ENCODE peak calls at places on chromosomes 4 and X, in four cellular contexts. P, J, K and I are unnamed samples.

GRCh38 chr4:498328-498919 is 532 bp downstream of the ZNF721 start:
- DNase-seq in P (no peak), J (peak), K (no peak), I (no peak)

GRCh38 chrX:133391116-133391515 is 24.2 kb downstream of the GPC4 start:
- DNase-seq in P (no peak), J (no peak), K (no peak), I (no peak)

GRCh38 chr4:149047368-149047767 is 605.2 kb upstream of the NR3C2 start:
- DNase-seq in P (no peak), J (peak), K (no peak), I (no peak)

GRCh38 chr4:26217961-26218676 is 102.7 kb upstream of the RBPJ start:
- DNase-seq in P (no peak), J (no peak), K (peak), I (no peak)

GRCh38 chr4:165994706-165995105 is 121.7 kb downstream of the TLL1 start:
- DNase-seq in P (peak), J (no peak), K (no peak), I (no peak)

GRCh38 chrX:132676561-132677186 is 187.8 kb upstream of the MBNL3 start:
- DNase-seq in P (no peak), J (no peak), K (no peak), I (peak)

GRCh38 chr4:6226506-6226905 is 26.2 kb upstream of the JAKMIP1 start:
- DNase-seq in P (no peak), J (no peak), K (no peak), I (no peak)

GRCh38 chr4:39042365-39042764 is 10.2 kb upstream of the TMEM156 start:
- DNase-seq in P (no peak), J (no peak), K (no peak), I (no peak)

GRCh38 chrX:103382893-103383292 is 6.6 kb downstream of the BEX3 start:
- DNase-seq in P (no peak), J (no peak), K (no peak), I (no peak)

GRCh38 chr4:101418055-101418454 is 70.7 kb upstream of the PPP3CA start:
- DNase-seq in P (no peak), J (peak), K (peak), I (no peak)

GRCh38 chr4:149719357-149719756 is 96.3 kb downstream of the IQCM start:
- DNase-seq in P (no peak), J (no peak), K (no peak), I (no peak)

GRCh38 chr4:37008199-37008598 is 236.3 kb upstream of the NWD2 start:
- DNase-seq in P (no peak), J (peak), K (no peak), I (peak)

GRCh38 chr4:3442460-3442958 is 741 bp downstream of the HGFAC start:
- DNase-seq in P (no peak), J (no peak), K (no peak), I (no peak)

GRCh38 chr4:140246216-140246615 is 92.2 kb upstream of the MAML3 start:
- DNase-seq in P (no peak), J (no peak), K (no peak), I (no peak)

GRCh38 chr4:153137677-153138630 is 66.3 kb upstream of the TRIM2 start:
- DNase-seq in P (no peak), J (no peak), K (no peak), I (no peak)

GRCh38 chr4:118968006-118968405 is 79.4 kb downstream of the SYNPO2 start:
- DNase-seq in P (peak), J (peak), K (peak), I (peak)

GRCh38 chr4:189773909-189774308 is 166.8 kb upstream of the FRG1 start:
- DNase-seq in P (peak), J (no peak), K (no peak), I (no peak)

GRCh38 chr4:102037566-102037965 is 247.0 kb downstream of the BANK1 start:
- DNase-seq in P (no peak), J (no peak), K (no peak), I (no peak)

GRCh38 chrX:54920610-54921426 is at the start of gene TRO:
- DNase-seq in P (no peak), J (peak), K (no peak), I (no peak)

GRCh38 chr4:70706516-70706915 is 15.2 kb upstream of the RUFY3 start:
- DNase-seq in P (no peak), J (no peak), K (peak), I (no peak)

GRCh38 chr4:6123976-6124375 is 76.4 kb downstream of the JAKMIP1 start:
- DNase-seq in P (no peak), J (no peak), K (no peak), I (no peak)

GRCh38 chr4:80221161-80221560 is 23.9 kb downstream of the PRDM8 start:
- DNase-seq in P (no peak), J (peak), K (peak), I (peak)
- TF ChIP-seq CTCF in P (peak), J (peak), K (peak), I (peak)

DNA sequence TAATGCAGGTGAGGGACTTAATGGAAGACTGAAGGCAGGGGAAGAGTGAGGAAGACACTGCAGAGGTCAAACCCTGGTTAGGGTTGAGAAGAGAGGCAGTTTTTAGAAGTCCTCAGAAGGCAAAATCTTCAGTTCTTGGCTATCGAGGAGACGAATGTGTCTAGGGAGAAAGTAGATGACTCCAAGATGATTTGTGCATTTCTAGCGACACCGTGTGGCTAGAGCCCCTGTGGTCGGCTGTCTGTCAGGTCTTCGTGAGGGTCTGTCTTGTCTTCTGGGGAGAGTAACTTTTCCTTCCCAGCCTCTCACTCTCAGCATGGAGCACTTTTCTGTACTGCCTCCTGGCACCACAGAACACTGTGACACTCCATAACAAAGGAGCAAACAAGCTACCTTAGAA is 458.1 kb downstream of the STIM2 start:
- DNase-seq in P (peak), J (peak), K (peak), I (peak)
- TF ChIP-seq CTCF in P (peak), J (peak), K (peak), I (peak)

DNA sequence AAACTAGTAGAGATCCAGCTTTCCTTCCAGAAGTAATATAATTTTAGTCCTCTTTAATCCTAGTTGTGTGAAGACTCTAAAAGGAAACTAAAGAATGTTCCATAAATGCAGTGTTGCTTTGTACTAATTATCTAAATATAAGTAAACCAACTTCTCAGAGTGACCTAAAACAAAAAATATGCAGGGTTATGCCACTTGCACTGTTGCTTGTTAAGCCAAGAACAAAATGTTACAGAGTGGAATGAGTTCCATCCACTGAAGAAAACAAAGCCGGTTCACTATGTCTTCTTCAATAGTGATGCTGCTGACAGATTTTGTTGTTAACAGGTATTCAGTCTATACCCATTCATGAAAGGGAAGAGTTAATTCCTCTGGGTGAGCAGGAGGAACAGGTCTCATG is 252.0 kb upstream of the DIAPH2 start:
- DNase-seq in P (no peak), J (peak), K (peak), I (no peak)
- TF ChIP-seq CTCF in P (no peak), J (no peak), K (no peak), I (no peak)

GRCh38 chr4:44186850-44187246 is 261.8 kb downstream of the KCTD8 start:
- DNase-seq in P (no peak), J (peak), K (no peak), I (peak)

DNA sequence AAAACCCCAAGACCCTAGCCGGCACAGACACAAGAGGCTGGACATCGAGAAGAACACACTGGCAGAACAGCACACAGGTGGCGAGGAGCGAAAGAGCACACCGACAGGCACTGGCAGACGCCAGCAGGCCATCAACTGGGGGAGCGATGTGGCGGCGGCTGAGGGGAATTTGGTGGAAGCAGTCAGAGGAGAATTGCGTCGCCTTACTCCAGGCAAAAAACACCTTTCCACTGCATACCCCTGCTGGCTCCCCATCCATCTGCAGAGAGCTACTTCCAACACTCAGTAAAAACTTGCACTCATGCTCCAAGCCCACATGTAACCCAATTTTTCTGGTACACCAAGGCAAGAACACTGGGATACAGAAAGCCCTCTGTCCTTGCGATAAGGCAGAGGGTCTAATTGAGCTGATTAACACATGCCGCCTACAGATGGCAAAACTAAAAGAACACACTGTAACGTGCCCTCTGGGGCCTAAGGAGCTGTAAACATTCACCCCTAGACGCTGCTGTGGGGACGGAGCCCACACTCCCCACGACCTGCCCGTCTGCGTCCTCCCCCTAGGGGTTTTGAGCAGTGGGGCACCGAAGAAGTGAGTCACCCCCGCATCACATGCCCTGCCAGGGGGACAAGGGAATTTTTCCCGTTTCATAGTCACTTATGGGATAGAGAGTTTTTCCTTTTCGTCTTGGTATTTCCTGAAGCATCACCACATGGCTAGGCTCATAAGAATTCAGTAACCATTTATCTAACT is 262.3 kb downstream of the KCTD8 start:
- DNase-seq in P (no peak), J (no peak), K (no peak), I (peak)
- TF ChIP-seq CTCF in P (peak), J (peak), K (no peak), I (no peak)

GRCh38 chrX:70041993-70042392 is 7.7 kb downstream of the AWAT2 start:
- DNase-seq in P (no peak), J (no peak), K (no peak), I (no peak)

GRCh38 chrX:70044541-70045245 is 5.0 kb downstream of the AWAT2 start:
- DNase-seq in P (no peak), J (no peak), K (peak), I (no peak)

GRCh38 chrX:70039758-70040157 is 10.0 kb downstream of the AWAT2 start:
- DNase-seq in P (no peak), J (no peak), K (no peak), I (peak)

GRCh38 chrX:70043685-70044084 is 6.1 kb downstream of the AWAT2 start:
- DNase-seq in P (no peak), J (no peak), K (no peak), I (no peak)

GRCh38 chrX:70042399-70043371 is 7.1 kb downstream of the AWAT2 start:
- DNase-seq in P (no peak), J (no peak), K (peak), I (no peak)
- TF ChIP-seq CTCF in P (no peak), J (no peak), K (no peak), I (no peak)

DNA sequence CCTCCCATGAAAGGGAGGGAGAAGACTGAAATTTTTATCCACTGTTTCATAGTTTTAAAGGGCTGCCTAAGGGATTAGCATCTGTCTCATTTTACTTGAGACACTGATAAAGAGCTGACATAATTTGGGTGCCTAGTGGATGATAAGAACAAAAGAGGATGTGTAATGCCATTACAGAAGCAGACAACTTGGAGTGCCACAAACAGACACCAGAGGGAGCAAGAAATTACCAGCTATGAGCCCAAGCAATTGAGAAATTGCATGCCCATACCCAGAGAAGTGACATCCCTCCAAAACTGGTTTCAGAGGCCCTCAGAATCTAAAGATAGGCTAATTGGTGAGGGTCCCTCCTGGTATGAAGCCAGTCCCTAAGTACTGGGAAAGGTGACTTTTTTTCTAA is 38.5 kb upstream of the POU3F4 start:
- DNase-seq in P (peak), J (peak), K (peak), I (peak)
- TF ChIP-seq CTCF in P (peak), J (peak), K (peak), I (peak)

GRCh38 chrX:141467442-141467841 is 117.1 kb downstream of the SPANXA1 start:
- DNase-seq in P (no peak), J (no peak), K (peak), I (peak)
- TF ChIP-seq CTCF in P (peak), J (peak), K (peak), I (no peak)